ENCODE peak calls at places on chromosomes 6 and 20, in six cellular contexts. L is colonic mucosa, T is GM04504, H is fibroblast of pulmonary artery, D is left lobe of liver, I is RCC 7860. F is an unnamed sample.
A peak's percentile ranks its signal among the peaks of the same experiment; 100 is the strongest.

GRCh38 chr6:137332637-137333228 is 113.5 kb upstream of the IFNGR1 start:
- DNase-seq in L (no peak), T (no peak), H (peak; percentile 24), D (no peak), I (no peak), F (no peak)

GRCh38 chr20:9306521-9306920 is 207.9 kb upstream of the LAMP5 start:
- DNase-seq in L (no peak), T (no peak), H (peak; percentile 79), D (no peak), I (peak; percentile 11), F (no peak)

GRCh38 chr6:34324738-34325444 is 67.6 kb downstream of the NUDT3 start:
- DNase-seq in L (no peak), T (peak; percentile 21), H (peak; percentile 58), D (no peak), I (no peak), F (no peak)

GRCh38 chr6:56293756-56294155 is 46.4 kb upstream of the COL21A1 start:
- DNase-seq in L (no peak), T (no peak), H (no peak), D (no peak), I (no peak), F (no peak)

GRCh38 chr6:12748815-12749521 is 32.4 kb downstream of the PHACTR1 start:
- DNase-seq in L (no peak), T (no peak), H (no peak), D (no peak), I (no peak), F (no peak)

GRCh38 chr6:133645000-133645619 is 243.8 kb upstream of the TCF21 start:
- DNase-seq in L (peak; percentile 30), T (no peak), H (peak; percentile 39), D (no peak), I (peak; percentile 86), F (no peak)

GRCh38 chr6:118161364-118161763 is 254.3 kb downstream of the SLC35F1 start:
- DNase-seq in L (no peak), T (no peak), H (no peak), D (no peak), I (no peak), F (no peak)

GRCh38 chr6:89122625-89123024 is 4.8 kb upstream of the SRSF12 start:
- DNase-seq in L (no peak), T (no peak), H (peak; percentile 56), D (no peak), I (peak; percentile 29), F (no peak)

GRCh38 chr6:157597461-157598312 is 216.7 kb downstream of the ZDHHC14 start:
- DNase-seq in L (peak; percentile 58), T (no peak), H (peak; percentile 52), D (peak; percentile 62), I (no peak), F (no peak)

GRCh38 chr20:58135441-58136170 is 92.8 kb downstream of the ANKRD60 start:
- DNase-seq in L (no peak), T (no peak), H (no peak), D (peak; percentile 22), I (no peak), F (peak; percentile 89)

GRCh38 chr6:33633462-33634158 is 12.5 kb downstream of the ITPR3 start:
- DNase-seq in L (peak; percentile 76), T (no peak), H (peak; percentile 62), D (no peak), I (no peak), F (no peak)

GRCh38 chr6:111377558-111378120 is 105.4 kb downstream of the REV3L start:
- DNase-seq in L (no peak), T (no peak), H (peak; percentile 17), D (no peak), I (no peak), F (no peak)

GRCh38 chr20:22423190-22423832 is 161.1 kb downstream of the FOXA2 start:
- DNase-seq in L (no peak), T (no peak), H (no peak), D (no peak), I (no peak), F (no peak)

GRCh38 chr6:16199792-16200191 is 38.6 kb upstream of the GMPR start:
- DNase-seq in L (no peak), T (no peak), H (no peak), D (no peak), I (no peak), F (no peak)

GRCh38 chr6:1635305-1636010 is 25.7 kb downstream of the FOXC1 start:
- DNase-seq in L (no peak), T (no peak), H (no peak), D (no peak), I (no peak), F (no peak)

GRCh38 chr6:5737460-5737859 is 269.3 kb downstream of the NRN1 start:
- DNase-seq in L (no peak), T (no peak), H (no peak), D (no peak), I (no peak), F (no peak)

GRCh38 chr6:26360451-26361416 is 4.3 kb upstream of the BTN3A2 start:
- DNase-seq in L (no peak), T (no peak), H (no peak), D (no peak), I (no peak), F (no peak)

GRCh38 chr20:57573176-57573575 is 12.3 kb downstream of the PCK1 start:
- DNase-seq in L (no peak), T (no peak), H (no peak), D (no peak), I (no peak), F (no peak)

GRCh38 chr20:9068896-9069663 is at the start of gene PLCB4:
- DNase-seq in L (peak; percentile 77), T (no peak), H (peak; percentile 24), D (no peak), I (peak; percentile 91), F (peak; percentile 86)

GRCh38 chr6:139881251-139881650 is 506.8 kb upstream of the CITED2 start:
- DNase-seq in L (no peak), T (no peak), H (no peak), D (no peak), I (no peak), F (no peak)

GRCh38 chr6:144612811-144613210 is 327.7 kb downstream of the UTRN start:
- DNase-seq in L (no peak), T (no peak), H (no peak), D (no peak), I (no peak), F (no peak)

GRCh38 chr6:42390228-42390934 is 61.3 kb downstream of the TRERF1 start:
- DNase-seq in L (no peak), T (no peak), H (no peak), D (no peak), I (no peak), F (no peak)

GRCh38 chr6:169997187-169997929 is 245.9 kb downstream of the ERMARD start:
- DNase-seq in L (no peak), T (no peak), H (no peak), D (peak; percentile 23), I (no peak), F (no peak)

GRCh38 chr6:17035257-17035757 is 66.5 kb upstream of the STMND1 start:
- DNase-seq in L (peak; percentile 30), T (no peak), H (no peak), D (no peak), I (no peak), F (no peak)

GRCh38 chr6:18044108-18044783 is 56.8 kb upstream of the KIF13A start:
- DNase-seq in L (no peak), T (no peak), H (no peak), D (no peak), I (no peak), F (no peak)

GRCh38 chr6:16953905-16954304 is 147.9 kb upstream of the STMND1 start:
- DNase-seq in L (no peak), T (no peak), H (no peak), D (no peak), I (no peak), F (no peak)

GRCh38 chr6:34901930-34902329 is 12.9 kb downstream of the ANKS1A start:
- DNase-seq in L (no peak), T (no peak), H (peak; percentile 37), D (no peak), I (no peak), F (no peak)

GRCh38 chr6:122322824-122323223 is 76.6 kb upstream of the HSF2 start:
- DNase-seq in L (no peak), T (no peak), H (peak; percentile 39), D (no peak), I (no peak), F (no peak)

GRCh38 chr20:63782521-63782971 is 43.0 kb downstream of the SLC2A4RG start:
- DNase-seq in L (no peak), T (no peak), H (no peak), D (no peak), I (no peak), F (peak; percentile 81)

GRCh38 chr6:15642276-15642675 is 20.6 kb downstream of the DTNBP1 start:
- DNase-seq in L (no peak), T (no peak), H (no peak), D (no peak), I (no peak), F (no peak)

GRCh38 chr6:16505711-16506362 is 255.4 kb downstream of the ATXN1 start:
- DNase-seq in L (no peak), T (peak; percentile 59), H (peak; percentile 78), D (no peak), I (no peak), F (no peak)

GRCh38 chr6:166313255-166314070 is 5.3 kb upstream of the PRR18 start:
- DNase-seq in L (peak; percentile 38), T (peak; percentile 3), H (peak; percentile 43), D (no peak), I (no peak), F (no peak)

GRCh38 chr6:33824461-33825154 is 20.8 kb upstream of the MLN start:
- DNase-seq in L (peak; percentile 69), T (no peak), H (peak; percentile 72), D (no peak), I (no peak), F (no peak)